ENCODE peak calls at places on chromosomes 7 and 10, in eight cellular contexts. V is MCF 10A, E is Calu3, R is endothelial cell, Z is Panc1, N is brain microvascular endothelial cell, X is fibroblast of pulmonary artery, F is transverse colon. H is an unnamed sample.

GRCh38 chr10:112952282-112952991 is 2.4 kb downstream of the TCF7L2 start:
- DNase-seq in V (peak), E (peak), R (peak), Z (no peak), N (no peak), X (peak), F (peak), H (peak)

GRCh38 chr10:115942106-115942505 is 330.9 kb downstream of the GFRA1 start:
- DNase-seq in V (no peak), E (no peak), R (no peak), Z (no peak), N (no peak), X (no peak), F (no peak), H (no peak)

GRCh38 chr10:73110345-73110849 is at the start of gene NUDT13:
- DNase-seq in V (peak), E (peak), R (peak), Z (no peak), N (peak), X (peak), F (peak), H (no peak)

GRCh38 chr10:19828278-19829049 is 12.2 kb downstream of the PLXDC2 start:
- DNase-seq in V (peak), E (no peak), R (no peak), Z (no peak), N (no peak), X (peak), F (no peak), H (no peak)

GRCh38 chr10:119031496-119032059 is 2.1 kb downstream of the NANOS1 start:
- DNase-seq in V (no peak), E (no peak), R (no peak), Z (no peak), N (no peak), X (no peak), F (no peak), H (no peak)

GRCh38 chr10:80032503-80032902 is 46.0 kb upstream of the TMEM254 start:
- DNase-seq in V (no peak), E (no peak), R (no peak), Z (no peak), N (no peak), X (no peak), F (no peak), H (no peak)

GRCh38 chr7:3134715-3135114 is 91.0 kb upstream of the CARD11 start:
- DNase-seq in V (no peak), E (no peak), R (no peak), Z (no peak), N (peak), X (no peak), F (no peak), H (no peak)

GRCh38 chr10:24513155-24513554 is 210.5 kb downstream of the ARHGAP21 start:
- DNase-seq in V (peak), E (peak), R (peak), Z (no peak), N (peak), X (peak), F (no peak), H (no peak)

GRCh38 chr7:142412551-142413193 is 154.8 kb upstream of the PRSS58 start:
- DNase-seq in V (peak), E (peak), R (peak), Z (peak), N (peak), X (peak), F (no peak), H (no peak)

GRCh38 chr10:118850418-118851061 is 95.8 kb upstream of the CACUL1 start:
- DNase-seq in V (peak), E (peak), R (peak), Z (peak), N (peak), X (peak), F (peak), H (peak)

GRCh38 chr7:126578338-126578737 is 674.4 kb downstream of the GRM8 start:
- DNase-seq in V (no peak), E (no peak), R (no peak), Z (no peak), N (no peak), X (no peak), F (no peak), H (no peak)

GRCh38 chr10:91551856-91552255 is 81.0 kb downstream of the PPP1R3C start:
- DNase-seq in V (peak), E (peak), R (peak), Z (peak), N (peak), X (peak), F (no peak), H (no peak)

GRCh38 chr7:14602851-14603250 is 299.7 kb downstream of the DGKB start:
- DNase-seq in V (no peak), E (no peak), R (no peak), Z (no peak), N (no peak), X (no peak), F (no peak), H (no peak)

GRCh38 chr7:93316730-93317129 is 84.6 kb downstream of the VPS50 start:
- DNase-seq in V (no peak), E (no peak), R (no peak), Z (no peak), N (peak), X (no peak), F (no peak), H (no peak)

GRCh38 chr10:11411926-11412545 is 199.4 kb downstream of the USP6NL start:
- DNase-seq in V (no peak), E (no peak), R (no peak), Z (no peak), N (no peak), X (no peak), F (no peak), H (no peak)

GRCh38 chr7:86747698-86748097 is 104.0 kb downstream of the GRM3 start:
- DNase-seq in V (no peak), E (no peak), R (no peak), Z (no peak), N (no peak), X (no peak), F (no peak), H (no peak)

GRCh38 chr10:96342402-96342801 is 16.4 kb downstream of the OPALIN start:
- DNase-seq in V (no peak), E (no peak), R (no peak), Z (no peak), N (no peak), X (no peak), F (no peak), H (no peak)

GRCh38 chr7:55498142-55498541 is 74.2 kb downstream of the VOPP1 start:
- DNase-seq in V (no peak), E (no peak), R (no peak), Z (no peak), N (no peak), X (no peak), F (no peak), H (no peak)

GRCh38 chr10:62336404-62336803 is 37.8 kb upstream of the ZNF365 start:
- DNase-seq in V (peak), E (no peak), R (no peak), Z (no peak), N (no peak), X (no peak), F (no peak), H (no peak)

GRCh38 chr10:13136651-13137050 is 24.7 kb upstream of the MCM10 start:
- DNase-seq in V (no peak), E (no peak), R (no peak), Z (no peak), N (no peak), X (no peak), F (no peak), H (no peak)

GRCh38 chr10:14556285-14556956 is 218.3 kb downstream of the FAM107B start:
- DNase-seq in V (no peak), E (peak), R (no peak), Z (no peak), N (peak), X (no peak), F (peak), H (no peak)

GRCh38 chr10:111934926-111935325 is 248.6 kb downstream of the GPAM start:
- DNase-seq in V (no peak), E (no peak), R (no peak), Z (no peak), N (no peak), X (no peak), F (no peak), H (no peak)

GRCh38 chr7:39433550-39433949 is 132.7 kb upstream of the YAE1 start:
- DNase-seq in V (no peak), E (no peak), R (no peak), Z (no peak), N (no peak), X (no peak), F (no peak), H (no peak)

GRCh38 chr7:135420786-135421185 is 89.1 kb downstream of the CNOT4 start:
- DNase-seq in V (peak), E (no peak), R (no peak), Z (no peak), N (no peak), X (no peak), F (no peak), H (no peak)

GRCh38 chr10:85235258-85235657 is 906.9 kb downstream of the CCSER2 start:
- DNase-seq in V (no peak), E (no peak), R (no peak), Z (no peak), N (no peak), X (no peak), F (no peak), H (no peak)

GRCh38 chr7:11716185-11716584 is 115.8 kb downstream of the THSD7A start:
- DNase-seq in V (peak), E (peak), R (no peak), Z (peak), N (peak), X (peak), F (peak), H (no peak)

GRCh38 chr10:131204406-131205152 is 106.9 kb downstream of the TCERG1L start:
- DNase-seq in V (no peak), E (no peak), R (no peak), Z (no peak), N (no peak), X (no peak), F (no peak), H (peak)

GRCh38 chr10:31961264-31961663 is 32.6 kb upstream of the ARHGAP12 start:
- DNase-seq in V (peak), E (no peak), R (no peak), Z (no peak), N (no peak), X (no peak), F (no peak), H (no peak)

GRCh38 chr7:66697451-66698438 is 42.8 kb upstream of the RABGEF1 start:
- DNase-seq in V (peak), E (no peak), R (no peak), Z (no peak), N (peak), X (peak), F (no peak), H (no peak)

GRCh38 chr7:66694286-66694685 is 46.2 kb upstream of the RABGEF1 start:
- DNase-seq in V (no peak), E (no peak), R (no peak), Z (no peak), N (no peak), X (no peak), F (no peak), H (no peak)

GRCh38 chr7:66699998-66700397 is 40.5 kb upstream of the RABGEF1 start:
- DNase-seq in V (no peak), E (no peak), R (no peak), Z (no peak), N (no peak), X (no peak), F (peak), H (no peak)

GRCh38 chr7:66698652-66699205 is 41.8 kb upstream of the RABGEF1 start:
- DNase-seq in V (no peak), E (no peak), R (no peak), Z (no peak), N (no peak), X (no peak), F (no peak), H (no peak)

DNA sequence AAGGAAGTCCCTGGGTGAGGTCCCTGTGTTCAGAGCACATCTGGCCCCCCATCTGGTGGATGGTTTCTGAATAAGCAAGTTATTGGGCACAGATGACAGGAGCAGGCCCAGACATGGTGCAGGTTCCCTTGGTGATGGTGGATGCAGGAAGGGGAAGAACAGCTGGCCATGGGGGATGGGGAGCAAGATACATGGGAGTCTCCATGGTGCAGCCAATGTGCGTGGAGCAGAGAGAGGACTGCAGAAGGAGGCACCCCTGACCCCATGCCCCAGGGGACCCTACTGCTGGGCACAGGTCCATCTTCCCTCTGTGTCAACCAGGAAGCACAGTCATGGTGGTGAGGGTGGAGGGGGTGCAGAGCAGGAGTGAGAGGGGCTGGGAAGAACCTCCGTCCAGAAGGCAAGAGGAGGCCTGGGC is 43.8 kb upstream of the RABGEF1 start:
- DNase-seq in V (peak), E (no peak), R (no peak), Z (no peak), N (no peak), X (no peak), F (no peak), H (no peak)
- TF ChIP-seq CTCF in V (no peak), E (no peak), R (no peak), Z (no peak), N (no peak), X (no peak), F (no peak), H (no peak)

GRCh38 chr10:70111496-70111895 is 21.1 kb downstream of the AIFM2 start:
- DNase-seq in V (no peak), E (no peak), R (no peak), Z (no peak), N (no peak), X (no peak), F (no peak), H (no peak)

GRCh38 chr10:70109064-70109729 is 23.4 kb downstream of the AIFM2 start:
- DNase-seq in V (no peak), E (no peak), R (no peak), Z (no peak), N (no peak), X (no peak), F (no peak), H (no peak)

GRCh38 chr10:70101668-70102067 is 31.0 kb downstream of the AIFM2 start:
- DNase-seq in V (no peak), E (no peak), R (no peak), Z (no peak), N (no peak), X (no peak), F (no peak), H (no peak)

DNA sequence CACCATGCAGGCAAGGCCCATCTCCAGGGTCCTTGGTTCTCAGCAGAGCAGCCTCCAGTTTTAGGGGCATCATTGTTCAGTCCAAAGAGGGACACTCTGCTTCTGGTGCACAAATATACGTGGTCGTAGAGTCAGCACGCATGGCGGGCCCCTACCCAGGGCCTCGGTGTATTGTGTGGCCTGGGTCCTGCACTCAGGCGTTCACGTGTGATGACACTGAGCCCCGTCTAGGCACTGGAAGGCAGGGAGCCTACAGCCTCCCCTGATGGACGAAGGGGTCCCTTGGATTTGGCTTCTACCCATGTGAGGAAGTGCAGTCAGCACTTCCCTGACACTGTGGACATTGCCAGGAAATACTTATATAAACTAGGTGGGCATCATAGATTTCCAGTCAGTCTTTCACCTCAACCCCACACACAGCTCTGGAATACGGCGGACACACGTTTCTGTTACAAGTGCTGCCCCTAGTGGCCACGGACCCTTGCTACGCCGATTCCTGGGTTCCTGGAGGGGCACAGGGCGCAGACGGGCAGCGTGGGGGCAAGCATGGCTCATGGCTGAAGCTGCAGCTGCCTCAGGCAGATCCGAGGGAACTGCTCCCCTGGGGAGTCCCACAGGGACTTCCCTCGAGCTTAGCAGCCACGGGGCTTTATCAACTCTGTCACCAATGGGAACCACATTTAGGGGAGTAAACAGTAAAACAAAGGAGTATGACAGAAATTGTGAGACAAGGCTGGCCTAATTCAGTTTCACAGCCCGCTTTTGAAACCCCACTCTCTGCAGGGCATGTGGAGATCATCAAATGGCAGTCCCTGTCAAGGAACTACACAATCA is 25.4 kb downstream of the AIFM2 start:
- DNase-seq in V (no peak), E (no peak), R (peak), Z (no peak), N (no peak), X (no peak), F (no peak), H (no peak)
- TF ChIP-seq CTCF in V (peak), E (peak), R (peak), Z (peak), N (peak), X (peak), F (peak), H (peak)

GRCh38 chr10:78408671-78409472 is 375.2 kb downstream of the RPS24 start:
- DNase-seq in V (peak), E (no peak), R (no peak), Z (no peak), N (no peak), X (peak), F (peak), H (peak)
- TF ChIP-seq CTCF in V (no peak), E (no peak), R (no peak), Z (no peak), N (no peak), X (no peak), F (no peak), H (no peak)

GRCh38 chr7:130069179-130069977 is 956 bp upstream of the KLHDC10 start:
- DNase-seq in V (no peak), E (no peak), R (no peak), Z (no peak), N (no peak), X (no peak), F (no peak), H (no peak)

GRCh38 chr7:130071701-130072622 is 1.6 kb downstream of the KLHDC10 start:
- DNase-seq in V (peak), E (peak), R (peak), Z (peak), N (peak), X (peak), F (peak), H (no peak)

GRCh38 chr7:130065500-130066152 is 4.7 kb upstream of the KLHDC10 start:
- DNase-seq in V (peak), E (no peak), R (no peak), Z (no peak), N (no peak), X (no peak), F (no peak), H (no peak)

GRCh38 chr7:130070900-130071622 is 727 bp downstream of the KLHDC10 start:
- DNase-seq in V (no peak), E (no peak), R (no peak), Z (no peak), N (no peak), X (peak), F (no peak), H (no peak)

GRCh38 chr7:130069978-130070899 is at the start of gene KLHDC10:
- DNase-seq in V (peak), E (peak), R (peak), Z (peak), N (peak), X (peak), F (peak), H (peak)
- TF ChIP-seq CTCF in V (no peak), E (no peak), R (no peak), Z (no peak), N (no peak), X (no peak), F (no peak), H (no peak)

DNA sequence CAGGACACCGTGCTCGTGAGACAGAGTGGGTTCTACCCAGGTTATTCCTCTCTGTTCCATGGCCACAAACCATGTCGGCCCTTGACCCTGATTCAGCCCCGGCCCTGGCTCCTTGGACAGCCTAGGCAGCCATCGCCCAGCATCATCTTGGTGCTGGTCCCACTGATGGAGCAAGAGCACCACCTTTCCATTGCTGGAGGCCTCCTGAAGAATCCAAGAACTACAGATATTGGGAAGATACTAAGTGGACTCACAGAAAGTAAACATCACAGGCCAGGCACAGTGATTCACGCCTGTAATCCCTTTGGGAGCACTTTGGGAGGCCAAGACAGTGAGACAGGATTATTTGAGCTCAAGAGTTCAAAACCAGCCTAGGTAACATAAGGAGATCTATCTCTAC is 125.1 kb downstream of the NT5C2 start:
- DNase-seq in V (no peak), E (no peak), R (no peak), Z (no peak), N (no peak), X (no peak), F (no peak), H (no peak)
- TF ChIP-seq CTCF in V (no peak), E (no peak), R (no peak), Z (peak), N (no peak), X (no peak), F (no peak), H (no peak)

DNA sequence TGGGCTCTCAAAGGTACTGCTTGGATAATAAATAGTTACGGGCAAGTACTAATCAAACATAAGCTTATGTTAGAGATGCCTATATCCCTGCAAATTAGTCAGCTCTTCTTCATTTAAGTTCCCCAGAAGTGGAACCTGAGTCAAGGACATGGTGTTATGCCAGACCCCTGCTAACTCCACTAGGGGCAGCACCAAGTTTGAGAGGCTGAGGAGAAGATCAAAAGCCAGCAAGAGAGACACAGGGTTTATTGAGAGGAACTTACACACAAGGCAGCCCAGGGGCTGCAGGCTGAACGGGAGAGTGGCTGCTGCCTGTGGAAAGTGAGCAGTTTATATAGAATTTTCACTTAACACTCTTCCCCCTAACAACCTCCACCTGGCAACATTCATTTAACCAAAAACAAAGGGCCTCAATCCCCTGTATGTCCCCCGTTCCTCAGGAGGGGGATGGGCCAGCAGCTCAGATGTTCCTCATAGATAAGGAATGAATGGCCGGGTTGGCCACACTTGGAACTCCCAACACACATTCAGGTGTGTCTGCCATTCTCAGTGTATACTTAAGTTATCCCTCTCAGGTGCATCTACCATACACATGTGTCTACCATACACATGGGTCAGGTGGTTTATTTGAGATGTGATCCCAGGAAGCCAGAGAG is 62.6 kb upstream of the GHITM start:
- DNase-seq in V (peak), E (no peak), R (peak), Z (no peak), N (peak), X (peak), F (no peak), H (no peak)
- TF ChIP-seq CTCF in V (peak), E (no peak), R (no peak), Z (peak), N (peak), X (peak), F (peak), H (no peak)